ENCODE peak calls at places on chromosome 7, in four cellular contexts. One of them, this sample, is unnamed.

GRCh38 chr7:104272767-104273384 is 55.5 kb upstream of the LHFPL3 start:
- DNase-seq in tibial artery: no peak
- DNase-seq in foreskin fibroblast: peak
- DNase-seq in neural progenitor cell: no peak
- DNase-seq in this sample: no peak

GRCh38 chr7:105769951-105770628 is 106.3 kb downstream of the ATXN7L1 start:
- DNase-seq in tibial artery: no peak
- DNase-seq in foreskin fibroblast: no peak
- DNase-seq in neural progenitor cell: no peak
- DNase-seq in this sample: no peak

GRCh38 chr7:44460325-44460724 is 30.1 kb downstream of the NUDCD3 start:
- DNase-seq in tibial artery: no peak
- DNase-seq in foreskin fibroblast: no peak
- DNase-seq in neural progenitor cell: no peak
- DNase-seq in this sample: no peak

GRCh38 chr7:108287857-108288256 is 157.7 kb upstream of the LAMB4 start:
- DNase-seq in foreskin fibroblast: no peak
- DNase-seq in neural progenitor cell: no peak
- DNase-seq in tibial artery: no peak
- DNase-seq in this sample: no peak

GRCh38 chr7:101783381-101784181 is 33.8 kb upstream of the CUX1 start:
- DNase-seq in foreskin fibroblast: no peak
- DNase-seq in neural progenitor cell: no peak
- DNase-seq in tibial artery: no peak
- DNase-seq in this sample: no peak

GRCh38 chr7:37510043-37510634 is 61.5 kb upstream of the ELMO1 start:
- DNase-seq in neural progenitor cell: peak
- DNase-seq in tibial artery: no peak
- DNase-seq in foreskin fibroblast: no peak
- DNase-seq in this sample: no peak

GRCh38 chr7:85730016-85730415 is 543.2 kb upstream of the SEMA3D start:
- DNase-seq in foreskin fibroblast: peak
- DNase-seq in tibial artery: no peak
- DNase-seq in neural progenitor cell: no peak
- DNase-seq in this sample: no peak

GRCh38 chr7:116583653-116584052 is 58.8 kb downstream of the CAV1 start:
- DNase-seq in foreskin fibroblast: no peak
- DNase-seq in tibial artery: no peak
- DNase-seq in neural progenitor cell: no peak
- DNase-seq in this sample: no peak

GRCh38 chr7:83947260-83947659 is 247.3 kb downstream of the SEMA3A start:
- DNase-seq in foreskin fibroblast: no peak
- DNase-seq in tibial artery: no peak
- DNase-seq in neural progenitor cell: peak
- DNase-seq in this sample: peak

GRCh38 chr7:25169683-25170082 is 44.6 kb upstream of the CYCS start:
- DNase-seq in neural progenitor cell: no peak
- DNase-seq in foreskin fibroblast: no peak
- DNase-seq in tibial artery: no peak
- DNase-seq in this sample: no peak

GRCh38 chr7:90599892-90600555 is 3.9 kb downstream of the CDK14 start:
- DNase-seq in neural progenitor cell: no peak
- DNase-seq in tibial artery: no peak
- DNase-seq in foreskin fibroblast: no peak
- DNase-seq in this sample: no peak

GRCh38 chr7:117489016-117489415 is 9.2 kb downstream of the CFTR start:
- DNase-seq in neural progenitor cell: no peak
- DNase-seq in foreskin fibroblast: no peak
- DNase-seq in tibial artery: no peak
- DNase-seq in this sample: no peak

GRCh38 chr7:111486472-111487142 is 75.7 kb downstream of the IMMP2L start:
- DNase-seq in neural progenitor cell: peak
- DNase-seq in tibial artery: no peak
- DNase-seq in foreskin fibroblast: peak
- DNase-seq in this sample: no peak

GRCh38 chr7:130492519-130493274 is 812 bp downstream of the MEST start:
- DNase-seq in tibial artery: no peak
- DNase-seq in foreskin fibroblast: no peak
- DNase-seq in neural progenitor cell: peak
- DNase-seq in this sample: no peak

GRCh38 chr7:2886900-2887299 is 42.8 kb upstream of the GNA12 start:
- DNase-seq in foreskin fibroblast: peak
- DNase-seq in tibial artery: no peak
- DNase-seq in neural progenitor cell: peak
- DNase-seq in this sample: peak

GRCh38 chr7:33940503-33940902 is 35.2 kb downstream of the BMPER start:
- DNase-seq in neural progenitor cell: no peak
- DNase-seq in foreskin fibroblast: no peak
- DNase-seq in tibial artery: no peak
- DNase-seq in this sample: no peak

GRCh38 chr7:112290065-112290464 is 83.6 kb downstream of the ZNF277 start:
- DNase-seq in foreskin fibroblast: peak
- DNase-seq in tibial artery: no peak
- DNase-seq in neural progenitor cell: no peak
- DNase-seq in this sample: no peak

GRCh38 chr7:155216475-155217272 is 81.0 kb upstream of the INSIG1 start:
- DNase-seq in foreskin fibroblast: peak
- DNase-seq in neural progenitor cell: no peak
- DNase-seq in tibial artery: peak
- DNase-seq in this sample: no peak

GRCh38 chr7:11969627-11970026 is 137.6 kb upstream of the THSD7A start:
- DNase-seq in tibial artery: no peak
- DNase-seq in foreskin fibroblast: no peak
- DNase-seq in neural progenitor cell: peak
- DNase-seq in this sample: no peak

GRCh38 chr7:12826079-12826478 is 138.6 kb downstream of the ARL4A start:
- DNase-seq in neural progenitor cell: no peak
- DNase-seq in foreskin fibroblast: no peak
- DNase-seq in tibial artery: no peak
- DNase-seq in this sample: no peak

GRCh38 chr7:131947661-131948060 is 391.2 kb upstream of the PODXL start:
- DNase-seq in tibial artery: peak
- DNase-seq in neural progenitor cell: no peak
- DNase-seq in foreskin fibroblast: no peak
- DNase-seq in this sample: no peak

GRCh38 chr7:28686418-28686800 is 271.7 kb downstream of the TRIL start:
- DNase-seq in tibial artery: no peak
- DNase-seq in foreskin fibroblast: peak
- DNase-seq in neural progenitor cell: peak
- DNase-seq in this sample: peak

GRCh38 chr7:141511370-141512335 is 39.6 kb upstream of the AGK start:
- DNase-seq in tibial artery: no peak
- DNase-seq in neural progenitor cell: peak
- DNase-seq in foreskin fibroblast: no peak
- DNase-seq in this sample: no peak

GRCh38 chr7:74051193-74051592 is 23.2 kb downstream of the ELN start:
- DNase-seq in tibial artery: no peak
- DNase-seq in neural progenitor cell: no peak
- DNase-seq in foreskin fibroblast: no peak
- DNase-seq in this sample: no peak

GRCh38 chr7:76294344-76295024 is 8.0 kb upstream of the HSPB1 start:
- DNase-seq in neural progenitor cell: peak
- DNase-seq in foreskin fibroblast: peak
- DNase-seq in tibial artery: peak
- DNase-seq in this sample: peak

GRCh38 chr7:155213385-155213784 is 84.3 kb upstream of the INSIG1 start:
- DNase-seq in tibial artery: peak
- DNase-seq in neural progenitor cell: no peak
- DNase-seq in foreskin fibroblast: peak
- DNase-seq in this sample: peak

GRCh38 chr7:128783143-128783799 is 7.7 kb upstream of the OPN1SW start:
- DNase-seq in neural progenitor cell: peak
- DNase-seq in foreskin fibroblast: peak
- DNase-seq in tibial artery: peak
- DNase-seq in this sample: peak

GRCh38 chr7:128351296-128352123 is 7.8 kb upstream of the RBM28 start:
- DNase-seq in tibial artery: no peak
- DNase-seq in foreskin fibroblast: no peak
- DNase-seq in neural progenitor cell: no peak
- DNase-seq in this sample: no peak

GRCh38 chr7:158585721-158586498 is 1.7 kb downstream of the PTPRN2 start:
- DNase-seq in tibial artery: no peak
- DNase-seq in neural progenitor cell: no peak
- DNase-seq in foreskin fibroblast: no peak
- DNase-seq in this sample: no peak
- H3K4me3 ChIP-seq in tibial artery: no peak
- H3K4me3 ChIP-seq in neural progenitor cell: no peak
- H3K4me3 ChIP-seq in foreskin fibroblast: no peak
- H3K4me3 ChIP-seq in this sample: no peak

GRCh38 chr7:30914611-30915601 is 3.3 kb downstream of the AQP1 start:
- DNase-seq in tibial artery: peak
- DNase-seq in foreskin fibroblast: peak
- DNase-seq in neural progenitor cell: no peak
- DNase-seq in this sample: peak
- H3K4me3 ChIP-seq in tibial artery: peak
- H3K4me3 ChIP-seq in foreskin fibroblast: no peak
- H3K4me3 ChIP-seq in neural progenitor cell: no peak
- H3K4me3 ChIP-seq in this sample: no peak

DNA sequence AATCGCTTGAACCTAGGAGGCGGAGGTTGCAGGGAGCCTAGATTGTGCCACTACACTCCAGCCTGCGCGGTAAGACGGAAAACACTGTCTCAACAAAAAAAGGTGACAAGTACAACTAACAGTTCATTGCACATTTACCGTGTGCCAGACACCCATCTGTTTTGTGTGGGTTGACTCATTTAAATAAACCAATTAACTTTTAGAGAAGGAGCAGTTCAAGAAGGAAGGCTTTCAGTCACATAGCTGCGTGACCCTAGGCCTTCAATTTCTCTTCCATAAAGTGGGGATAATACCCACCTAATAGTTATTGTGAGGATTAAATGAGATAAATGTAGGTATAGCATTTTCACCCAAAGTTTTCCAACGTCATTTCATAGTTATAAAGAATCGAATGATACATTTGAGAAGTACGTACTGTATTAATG is 52.3 kb upstream of the KDM7A start:
- DNase-seq in neural progenitor cell: no peak
- DNase-seq in tibial artery: no peak
- DNase-seq in foreskin fibroblast: no peak
- DNase-seq in this sample: no peak
- H3K4me3 ChIP-seq in neural progenitor cell: no peak
- H3K4me3 ChIP-seq in tibial artery: no peak
- H3K4me3 ChIP-seq in foreskin fibroblast: no peak
- H3K4me3 ChIP-seq in this sample: no peak

DNA sequence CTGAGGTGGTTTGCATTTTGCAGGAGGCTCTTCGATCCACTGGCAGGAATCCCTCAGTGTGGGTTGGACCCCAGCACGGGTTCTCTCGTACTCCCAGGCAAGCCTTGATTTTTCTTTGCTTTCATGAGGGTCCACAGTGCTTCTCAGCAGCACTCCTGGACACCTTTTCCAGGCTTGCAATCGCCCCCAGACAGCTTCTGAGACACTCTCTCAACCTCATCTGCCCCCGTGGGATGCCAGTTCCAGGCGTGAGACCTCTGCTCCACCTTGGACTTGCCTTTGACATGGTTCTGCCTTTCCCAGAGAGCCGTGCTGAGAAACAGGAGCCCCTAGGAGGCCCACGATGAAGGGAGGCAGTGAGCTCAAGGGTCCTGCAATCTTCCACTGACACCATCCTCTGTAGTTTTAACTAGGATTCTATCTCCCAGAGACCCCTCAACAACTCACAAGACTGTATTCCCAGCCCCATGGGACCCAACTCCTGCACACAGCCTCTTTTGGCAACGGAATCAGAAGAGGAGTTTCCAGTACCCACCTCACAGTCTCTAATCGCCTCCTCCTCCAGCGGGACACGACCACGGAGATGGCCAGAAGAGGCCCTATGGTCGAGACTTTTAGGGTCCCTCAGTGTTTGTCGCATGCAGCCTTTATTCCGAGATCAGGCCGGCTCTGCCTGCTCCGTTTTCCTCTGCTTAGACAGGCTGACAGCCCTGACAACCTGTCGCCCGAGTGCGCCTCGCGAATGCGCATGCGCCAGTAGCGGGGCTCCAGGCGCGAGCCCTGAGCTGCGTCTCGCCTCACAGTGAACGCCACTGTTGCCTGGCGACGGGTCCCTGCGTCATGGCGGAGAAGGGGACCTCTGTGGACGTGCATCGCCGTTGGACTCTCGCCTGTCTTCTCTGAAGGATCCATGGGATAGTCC is 26.0 kb upstream of the ZNF273 start:
- DNase-seq in tibial artery: peak
- DNase-seq in neural progenitor cell: peak
- DNase-seq in foreskin fibroblast: no peak
- DNase-seq in this sample: no peak
- H3K4me3 ChIP-seq in tibial artery: peak
- H3K4me3 ChIP-seq in neural progenitor cell: no peak
- H3K4me3 ChIP-seq in foreskin fibroblast: no peak
- H3K4me3 ChIP-seq in this sample: no peak